ENCODE peak calls at places on chromosomes 1 and 21, in six cellular contexts. U, G, V, Z, N and O are unnamed samples.

GRCh38 chr1:33181038-33181861 is 593 bp downstream of the TRIM62 start:
- DNase-seq in U (peak), G (peak), V (peak), Z (peak), N (peak), O (peak)

GRCh38 chr1:7104053-7104738 is 318.9 kb downstream of the CAMTA1 start:
- DNase-seq in U (no peak), G (no peak), V (no peak), Z (peak), N (no peak), O (no peak)

GRCh38 chr1:59384443-59384842 is 87.5 kb downstream of the FGGY start:
- DNase-seq in U (no peak), G (no peak), V (no peak), Z (no peak), N (no peak), O (no peak)

GRCh38 chr21:40120944-40121575 is 253.8 kb downstream of the PCP4 start:
- DNase-seq in U (no peak), G (no peak), V (peak), Z (peak), N (no peak), O (no peak)

GRCh38 chr1:231940116-231940515 is 313.5 kb downstream of the DISC1 start:
- DNase-seq in U (no peak), G (no peak), V (no peak), Z (no peak), N (no peak), O (no peak)

GRCh38 chr1:23922321-23922943 is 9.3 kb upstream of the CNR2 start:
- DNase-seq in U (no peak), G (no peak), V (no peak), Z (no peak), N (no peak), O (no peak)

GRCh38 chr1:205810448-205811157 is 2.4 kb downstream of the SLC41A1 start:
- DNase-seq in U (no peak), G (peak), V (peak), Z (peak), N (no peak), O (peak)

GRCh38 chr1:234297668-234298067 is 75.6 kb upstream of the COA6 start:
- DNase-seq in U (no peak), G (no peak), V (no peak), Z (no peak), N (no peak), O (no peak)

GRCh38 chr1:9106286-9106685 is 22.6 kb downstream of the GPR157 start:
- DNase-seq in U (no peak), G (no peak), V (no peak), Z (no peak), N (no peak), O (no peak)

GRCh38 chr1:89633745-89634625 is 1.1 kb downstream of the LRRC8C start:
- DNase-seq in U (no peak), G (peak), V (no peak), Z (peak), N (peak), O (peak)

GRCh38 chr1:193068013-193068412 is 8.6 kb downstream of the RO60 start:
- DNase-seq in U (no peak), G (no peak), V (no peak), Z (no peak), N (no peak), O (no peak)

GRCh38 chr1:193066606-193067005 is 7.2 kb downstream of the RO60 start:
- DNase-seq in U (no peak), G (no peak), V (no peak), Z (no peak), N (no peak), O (no peak)

GRCh38 chr1:193070395-193070753 is 11.0 kb downstream of the RO60 start:
- DNase-seq in U (no peak), G (no peak), V (no peak), Z (no peak), N (no peak), O (no peak)

GRCh38 chr1:193070942-193071341 is 11.5 kb downstream of the RO60 start:
- DNase-seq in U (no peak), G (peak), V (no peak), Z (no peak), N (no peak), O (no peak)

GRCh38 chr1:193069748-193070394 is 10.5 kb downstream of the RO60 start:
- DNase-seq in U (no peak), G (peak), V (peak), Z (no peak), N (no peak), O (no peak)
- TF ChIP-seq CTCF in U (peak), G (peak), V (peak), Z (peak), N (no peak), O (peak)

DNA sequence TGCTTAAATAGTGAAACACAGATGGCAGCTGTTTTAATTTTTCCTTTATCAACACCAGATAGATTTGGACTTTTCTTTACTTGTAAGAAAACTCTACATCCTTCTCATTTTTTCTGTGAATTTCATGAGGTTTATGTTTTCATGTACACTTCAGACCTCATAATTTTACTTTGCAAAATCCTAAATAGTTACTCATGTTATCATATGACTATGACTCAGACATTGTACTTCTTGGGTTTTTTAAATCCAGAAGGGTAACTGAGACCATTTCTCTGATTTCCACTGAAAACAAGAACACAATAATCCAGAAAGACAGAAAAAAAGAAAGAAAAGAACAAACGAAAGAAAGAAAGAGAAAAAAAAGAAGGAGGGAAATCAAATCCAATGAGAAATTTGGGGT is 1021.6 kb downstream of the NCAM2 start:
- DNase-seq in U (no peak), G (no peak), V (no peak), Z (no peak), N (no peak), O (no peak)
- TF ChIP-seq CTCF in U (no peak), G (no peak), V (no peak), Z (no peak), N (no peak), O (no peak)

GRCh38 chr1:225748479-225748878 is 29.1 kb upstream of the SRP9 start:
- DNase-seq in U (no peak), G (no peak), V (no peak), Z (no peak), N (no peak), O (no peak)

GRCh38 chr1:225747566-225747965 is 30.1 kb upstream of the SRP9 start:
- DNase-seq in U (no peak), G (no peak), V (no peak), Z (no peak), N (no peak), O (no peak)

GRCh38 chr1:225750420-225750819 is 27.2 kb upstream of the SRP9 start:
- DNase-seq in U (no peak), G (no peak), V (no peak), Z (no peak), N (no peak), O (no peak)

GRCh38 chr1:225750865-225751824 is 26.5 kb upstream of the SRP9 start:
- DNase-seq in U (no peak), G (no peak), V (no peak), Z (no peak), N (no peak), O (no peak)

GRCh38 chr1:225749706-225750105 is 27.9 kb upstream of the SRP9 start:
- DNase-seq in U (no peak), G (no peak), V (no peak), Z (no peak), N (no peak), O (no peak)
- TF ChIP-seq CTCF in U (no peak), G (no peak), V (no peak), Z (no peak), N (no peak), O (no peak)

DNA sequence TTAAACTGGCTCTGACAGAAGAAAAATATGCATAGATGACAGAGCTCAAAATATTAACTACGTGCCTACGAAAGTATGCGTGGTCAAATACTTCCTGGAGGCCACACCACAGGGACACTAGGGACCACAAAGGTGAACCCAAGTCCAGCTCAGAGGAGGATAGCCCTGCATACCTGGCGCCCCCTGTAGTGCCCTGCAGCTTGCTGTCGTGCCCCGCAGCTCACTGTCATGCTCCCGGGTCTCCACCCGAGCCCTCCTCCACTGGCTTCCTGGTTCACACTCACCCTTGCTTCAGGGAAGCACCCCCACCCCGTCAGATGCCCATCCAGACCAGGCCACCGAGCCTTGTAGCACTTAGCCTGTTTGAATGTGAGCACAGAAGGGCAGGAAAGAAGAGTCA is 16.7 kb upstream of the NADK start:
- DNase-seq in U (no peak), G (peak), V (no peak), Z (no peak), N (no peak), O (no peak)
- TF ChIP-seq CTCF in U (no peak), G (no peak), V (no peak), Z (no peak), N (no peak), O (no peak)

DNA sequence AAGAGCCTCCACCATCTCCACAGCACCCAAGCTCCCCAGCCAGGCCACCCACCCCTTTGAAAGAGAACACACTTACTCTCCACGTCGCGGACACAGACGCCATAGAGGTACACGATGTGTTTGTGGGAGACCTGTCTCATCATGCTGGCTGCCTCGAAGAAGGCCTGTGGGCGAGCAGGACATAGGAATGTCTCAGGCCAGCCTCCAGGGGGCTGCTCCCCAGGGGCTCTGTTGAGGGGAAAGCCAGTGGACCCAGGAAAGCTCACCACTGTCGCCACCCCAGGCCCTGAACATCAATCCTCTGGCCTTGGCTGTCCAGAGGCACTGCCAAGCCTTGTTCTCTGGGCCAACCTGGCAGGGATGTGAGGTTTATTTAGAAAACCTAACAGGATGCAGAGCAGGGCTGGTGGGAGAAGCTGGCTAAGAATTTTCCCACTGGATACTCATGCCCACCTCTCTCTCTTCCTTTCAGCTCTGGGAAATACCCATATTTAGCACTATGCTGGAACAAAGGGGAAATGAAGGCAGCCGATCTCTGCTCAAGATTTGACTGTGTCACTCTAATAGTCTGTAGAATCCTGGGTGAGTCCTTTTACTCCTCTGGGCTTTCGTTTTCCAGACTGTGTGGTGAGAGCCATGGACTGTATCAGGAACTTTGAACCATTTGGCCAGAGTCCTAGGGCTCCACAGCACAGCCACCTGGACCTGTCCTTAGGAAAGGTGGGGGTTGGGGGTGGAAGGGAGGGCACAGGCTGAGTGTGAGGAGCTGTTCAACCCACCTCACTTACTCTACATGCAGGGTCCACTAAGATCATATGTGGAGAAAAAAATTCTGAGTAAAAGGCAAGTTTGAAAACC is 101.9 kb downstream of the RAVER2 start:
- DNase-seq in U (no peak), G (no peak), V (no peak), Z (no peak), N (no peak), O (no peak)
- TF ChIP-seq CTCF in U (no peak), G (no peak), V (no peak), Z (no peak), N (no peak), O (no peak)

GRCh38 chr1:211258756-211259595 is at the start of gene RCOR3:
- DNase-seq in U (peak), G (peak), V (peak), Z (peak), N (peak), O (peak)
- TF ChIP-seq CTCF in U (peak), G (peak), V (peak), Z (peak), N (peak), O (peak)

DNA sequence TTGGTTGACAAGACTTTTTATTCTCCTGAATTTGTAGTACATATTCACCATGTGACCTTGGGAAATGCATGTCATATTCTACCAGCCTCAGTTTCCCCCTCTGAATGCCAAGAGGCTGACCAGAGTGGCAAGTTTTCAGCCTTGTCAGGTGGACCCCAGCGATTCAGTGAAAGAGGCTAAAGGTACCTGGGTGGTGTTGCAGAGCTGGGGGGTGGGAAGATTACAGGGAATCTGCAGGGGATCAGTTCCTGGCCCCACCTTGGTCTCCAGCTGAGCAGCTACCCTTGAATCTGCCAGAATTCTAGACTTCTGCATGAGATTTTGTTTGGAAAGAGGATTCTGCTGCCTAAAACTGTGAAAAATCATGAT is 27.9 kb upstream of the KCNA2 start:
- DNase-seq in U (no peak), G (no peak), V (no peak), Z (no peak), N (no peak), O (no peak)
- TF ChIP-seq CTCF in U (no peak), G (no peak), V (no peak), Z (no peak), N (no peak), O (no peak)

GRCh38 chr1:223832637-223832943 is 13.2 kb downstream of the TP53BP2 start:
- DNase-seq in U (no peak), G (no peak), V (no peak), Z (peak), N (peak), O (no peak)
- TF ChIP-seq CTCF in U (no peak), G (no peak), V (no peak), Z (no peak), N (no peak), O (no peak)